ENCODE peak calls at places on chromosomes 6 and 20, in seven cellular contexts. L, Y, H, M, G, Z and U are unnamed samples.

GRCh38 chr20:51174536-51174935 is 151.6 kb upstream of the KCNG1 start:
- DNase-seq in Y (no peak), H (no peak), Z (no peak), L (no peak), G (no peak), M (no peak), U (peak; percentile 21)

GRCh38 chr6:100924574-100924973 is 43.4 kb upstream of the ASCC3 start:
- DNase-seq in H (no peak), Z (no peak), G (no peak), Y (no peak), M (no peak), L (no peak), U (no peak)

GRCh38 chr6:117188627-117189201 is 76.6 kb upstream of the VGLL2 start:
- DNase-seq in G (no peak), H (no peak), M (no peak), L (no peak), Y (no peak), Z (no peak), U (peak; percentile 47)

GRCh38 chr20:14337400-14338171 is at the start of gene FLRT3:
- DNase-seq in Y (peak; percentile 43), M (peak; percentile 28), L (no peak), Z (peak; percentile 79), G (peak; percentile 88), H (peak; percentile 81), U (peak; percentile 93)

GRCh38 chr6:28218312-28219248 is 6.5 kb upstream of the ZSCAN9 start:
- DNase-seq in Y (peak; percentile 71), M (peak; percentile 91), L (peak; percentile 19), Z (peak; percentile 78), H (peak; percentile 78), G (peak; percentile 69), U (peak; percentile 69)

GRCh38 chr20:48657426-48658197 is 170.2 kb downstream of the PREX1 start:
- DNase-seq in G (peak; percentile 76), L (peak; percentile 59), M (peak; percentile 96), H (peak; percentile 73), Y (peak; percentile 55), Z (peak; percentile 67), U (peak; percentile 79)

GRCh38 chr20:22106308-22106938 is 401.0 kb downstream of the PAX1 start:
- DNase-seq in Y (no peak), H (no peak), L (no peak), M (peak; percentile 10), G (no peak), Z (no peak), U (peak; percentile 66)

GRCh38 chr6:40393641-40394040 is 193.5 kb downstream of the LRFN2 start:
- DNase-seq in Y (no peak), H (no peak), L (no peak), M (no peak), Z (no peak), G (peak; percentile 20), U (no peak)

GRCh38 chr6:85865665-85866372 is 223.1 kb upstream of the SYNCRIP start:
- DNase-seq in M (peak; percentile 14), Y (peak; percentile 5), G (no peak), Z (no peak), L (no peak), H (peak; percentile 32), U (no peak)

GRCh38 chr20:58630063-58630462 is 21.0 kb upstream of the STX16 start:
- DNase-seq in G (no peak), L (no peak), H (no peak), Z (no peak), Y (no peak), M (no peak), U (no peak)

GRCh38 chr6:125300992-125301434 is 754 bp downstream of the HDDC2 start:
- DNase-seq in M (peak; percentile 26), H (no peak), L (no peak), Y (no peak), Z (no peak), G (no peak), U (peak; percentile 7)

GRCh38 chr20:57928181-57928967 is 218.6 kb upstream of the PMEPA1 start:
- DNase-seq in H (no peak), L (no peak), Z (no peak), G (no peak), M (no peak), Y (no peak), U (no peak)

GRCh38 chr20:51434556-51435256 is 107.8 kb downstream of the NFATC2 start:
- DNase-seq in L (no peak), H (no peak), Y (no peak), M (no peak), G (no peak), Z (no peak), U (no peak)

GRCh38 chr20:9518776-9519175 is 4.4 kb downstream of the LAMP5 start:
- DNase-seq in Y (no peak), M (peak; percentile 71), L (no peak), Z (no peak), G (peak; percentile 75), H (no peak), U (peak; percentile 84)